ENCODE peak calls at places on chromosomes 6 and 20, in six cellular contexts. K is kidney epithelial cell, W is psoas muscle, D is HFF-Myc, U is astrocyte of the spinal cord, L is pancreas. Q is an unnamed sample.

GRCh38 chr6:85715797-85716196 is 73.1 kb upstream of the SYNCRIP start:
- DNase-seq in K (no peak), L (no peak), U (no peak), W (no peak), D (no peak), Q (no peak)

GRCh38 chr6:35065870-35066269 is 75.3 kb downstream of the TCP11 start:
- DNase-seq in U (no peak), K (no peak), D (no peak), W (peak), L (no peak), Q (no peak)

GRCh38 chr6:137043710-137044365 is 927 bp downstream of the IL20RA start:
- DNase-seq in U (peak), L (no peak), D (no peak), K (no peak), W (peak), Q (peak)

GRCh38 chr20:49603209-49603627 is 35.3 kb upstream of the PTGIS start:
- DNase-seq in D (no peak), W (peak), K (no peak), L (no peak), U (peak), Q (no peak)

GRCh38 chr6:132763269-132763668 is 5.6 kb upstream of the VNN2 start:
- DNase-seq in L (no peak), D (no peak), W (no peak), U (no peak), K (no peak), Q (peak)

GRCh38 chr6:159094444-159095252 is 49.9 kb upstream of the TAGAP start:
- DNase-seq in U (no peak), K (no peak), L (no peak), D (no peak), W (no peak), Q (peak)

GRCh38 chr6:106562001-106562400 is 67.3 kb downstream of the RTN4IP1 start:
- DNase-seq in L (no peak), U (no peak), K (no peak), D (no peak), W (no peak), Q (no peak)

GRCh38 chr20:371755-372542 is 8.6 kb upstream of the TRIB3 start:
- DNase-seq in K (no peak), L (peak), W (peak), D (peak), U (peak), Q (no peak)

GRCh38 chr6:34004706-34005105 is 141.2 kb downstream of the GRM4 start:
- DNase-seq in K (no peak), D (no peak), L (no peak), W (no peak), U (no peak), Q (no peak)

GRCh38 chr20:58463231-58463630 is 52.0 kb downstream of the APCDD1L start:
- DNase-seq in D (peak), U (no peak), W (no peak), L (no peak), K (no peak), Q (no peak)

DNA sequence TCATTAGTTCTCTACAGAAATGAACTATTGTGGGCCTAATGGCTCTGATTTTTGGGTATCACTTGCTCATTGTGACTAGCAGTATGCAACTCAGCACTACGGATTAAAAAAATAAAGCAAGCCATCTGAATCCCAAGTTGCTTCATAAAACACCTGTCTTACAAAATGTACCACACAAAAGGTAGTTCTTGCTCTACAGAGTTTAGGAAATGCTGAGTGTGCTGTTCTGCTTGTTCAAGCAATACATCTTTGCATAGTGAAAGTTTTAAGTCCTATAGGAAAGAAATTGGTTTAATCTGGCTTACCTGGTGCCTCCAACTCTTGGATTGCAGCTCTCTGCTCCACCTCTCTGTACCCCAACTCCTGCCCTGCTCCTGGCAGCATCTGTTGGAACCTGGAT is 266.7 kb upstream of the AGPAT4 start:
- DNase-seq in D (no peak), U (no peak), W (no peak), K (no peak), L (no peak), Q (no peak)
- H3K4me3 ChIP-seq in D (no peak), U (no peak), W (no peak), K (no peak), L (no peak), Q (no peak)

GRCh38 chr6:28738396-28738765 is 185.4 kb downstream of the TRIM27 start:
- DNase-seq in D (no peak), W (no peak), U (no peak), K (no peak), L (no peak), Q (no peak)

GRCh38 chr6:28734443-28734959 is 189.3 kb downstream of the TRIM27 start:
- DNase-seq in W (no peak), U (no peak), D (no peak), K (no peak), L (no peak), Q (no peak)

GRCh38 chr6:28737750-28738395 is 185.9 kb downstream of the TRIM27 start:
- DNase-seq in U (no peak), L (no peak), K (no peak), W (no peak), D (no peak), Q (no peak)

GRCh38 chr6:28732052-28732451 is 191.7 kb downstream of the TRIM27 start:
- DNase-seq in L (no peak), K (no peak), U (no peak), W (no peak), D (no peak), Q (no peak)

GRCh38 chr6:28736121-28736520 is 187.7 kb downstream of the TRIM27 start:
- DNase-seq in K (no peak), D (no peak), U (no peak), L (no peak), W (no peak), Q (no peak)
- H3K4me3 ChIP-seq in K (no peak), D (no peak), U (no peak), L (no peak), W (no peak), Q (no peak)

GRCh38 chr6:150631283-150631981 is 31.7 kb downstream of the PLEKHG1 start:
- DNase-seq in D (no peak), K (no peak), W (no peak), L (no peak), U (no peak), Q (no peak)
- H3K4me3 ChIP-seq in D (no peak), K (no peak), W (no peak), L (no peak), U (no peak), Q (no peak)

GRCh38 chr6:108168501-108168979 is 2.7 kb downstream of the NR2E1 start:
- DNase-seq in U (peak), W (no peak), K (no peak), L (peak), D (no peak), Q (no peak)

GRCh38 chr6:108165714-108166663 is at the start of gene NR2E1:
- DNase-seq in W (no peak), L (peak), D (no peak), K (no peak), U (peak), Q (no peak)

GRCh38 chr6:108166664-108167448 is 1.0 kb downstream of the NR2E1 start:
- DNase-seq in D (no peak), U (no peak), K (no peak), W (no peak), L (peak), Q (no peak)

GRCh38 chr6:108168026-108168463 is 2.2 kb downstream of the NR2E1 start:
- DNase-seq in D (no peak), L (no peak), W (no peak), K (no peak), U (no peak), Q (no peak)

GRCh38 chr6:108167449-108167903 is 1.7 kb downstream of the NR2E1 start:
- DNase-seq in D (no peak), W (no peak), L (no peak), K (no peak), U (no peak), Q (no peak)
- H3K4me3 ChIP-seq in D (no peak), W (no peak), L (no peak), K (no peak), U (no peak), Q (no peak)

Q was measured in CD8-positive, alpha-beta memory T cell.